ENCODE peak calls at places on chromosome 2, in eight cellular contexts. U is HFFc6, S is activated B cell treated with CpG ODN at 0.5 μM for 24 hours, D is A549, E is OCI-LY7, W is progenitor cell of endocrine pancreas, J is Calu3, V is upper lobe of right lung. C is an unnamed sample.

GRCh38 chr2:86049529-86049928 is 56.2 kb downstream of the POLR1A start:
- DNase-seq in U (no peak), S (no peak), D (no peak), E (no peak), W (no peak), J (no peak), V (no peak), C (no peak)

GRCh38 chr2:48169066-48169724 is 262.9 kb upstream of the FBXO11 start:
- DNase-seq in U (no peak), S (no peak), D (no peak), E (no peak), W (no peak), J (no peak), V (no peak), C (no peak)

GRCh38 chr2:32977228-32977758 is 30.5 kb downstream of the LTBP1 start:
- DNase-seq in U (no peak), S (no peak), D (no peak), E (no peak), W (no peak), J (peak; percentile 78), V (no peak), C (no peak)

GRCh38 chr2:12884713-12885282 is 168.1 kb downstream of the TRIB2 start:
- DNase-seq in U (peak; percentile 72), S (no peak), D (no peak), E (no peak), W (no peak), J (no peak), V (no peak), C (no peak)

GRCh38 chr2:172770887-172771286 is 35.2 kb downstream of the RAPGEF4 start:
- DNase-seq in U (no peak), S (no peak), D (no peak), E (no peak), W (no peak), J (no peak), V (no peak), C (no peak)

GRCh38 chr2:44510246-44510645 is 148.5 kb downstream of the CAMKMT start:
- DNase-seq in U (no peak), S (no peak), D (no peak), E (no peak), W (no peak), J (no peak), V (no peak), C (no peak)

GRCh38 chr2:163210430-163210918 is 371.9 kb upstream of the KCNH7 start:
- DNase-seq in U (no peak), S (no peak), D (no peak), E (no peak), W (no peak), J (no peak), V (no peak), C (no peak)

GRCh38 chr2:127932199-127932877 is 46.6 kb upstream of the AMMECR1L start:
- DNase-seq in U (peak; percentile 90), S (no peak), D (no peak), E (no peak), W (no peak), J (peak; percentile 9), V (no peak), C (no peak)

GRCh38 chr2:229921892-229922448 is at the start of gene TRIP12:
- DNase-seq in U (peak; percentile 96), S (peak; percentile 94), D (peak; percentile 87), E (peak; percentile 95), W (peak; percentile 86), J (peak; percentile 96), V (peak; percentile 95), C (peak; percentile 92)

GRCh38 chr2:229780856-229781773 is 66.8 kb upstream of the DNER start:
- DNase-seq in U (peak; percentile 55), S (no peak), D (peak; percentile 24), E (peak; percentile 53), W (no peak), J (no peak), V (no peak), C (peak; percentile 34)

GRCh38 chr2:170229125-170229524 is 51.2 kb downstream of the MYO3B start:
- DNase-seq in U (no peak), S (no peak), D (no peak), E (no peak), W (no peak), J (no peak), V (no peak), C (no peak)

GRCh38 chr2:147456729-147457128 is 388.1 kb upstream of the ACVR2A start:
- DNase-seq in U (no peak), S (no peak), D (no peak), E (no peak), W (no peak), J (no peak), V (no peak), C (no peak)

GRCh38 chr2:38074775-38075435 is 1.0 kb downstream of the CYP1B1 start:
- DNase-seq in U (no peak), S (no peak), D (no peak), E (no peak), W (peak; percentile 33), J (no peak), V (peak; percentile 75), C (peak; percentile 42)

GRCh38 chr2:38075436-38076249 is at the start of gene CYP1B1:
- DNase-seq in U (no peak), S (peak; percentile 15), D (peak; percentile 58), E (no peak), W (peak; percentile 14), J (no peak), V (peak; percentile 79), C (no peak)

GRCh38 chr2:38077431-38077769 is 1.4 kb upstream of the CYP1B1 start:
- DNase-seq in U (no peak), S (no peak), D (no peak), E (no peak), W (no peak), J (no peak), V (no peak), C (no peak)

GRCh38 chr2:38076250-38076709 is 329 bp upstream of the CYP1B1 start:
- DNase-seq in U (peak; percentile 25), S (peak; percentile 23), D (peak; percentile 75), E (no peak), W (peak; percentile 48), J (peak; percentile 83), V (peak; percentile 92), C (peak; percentile 83)

GRCh38 chr2:38076710-38077430 is 919 bp upstream of the CYP1B1 start:
- DNase-seq in U (peak; percentile 56), S (peak; percentile 26), D (peak; percentile 78), E (no peak), W (peak; percentile 51), J (peak; percentile 93), V (peak; percentile 95), C (peak; percentile 91)
- TF ChIP-seq CTCF in U (peak; percentile 60), S (no peak), D (peak; percentile 70), E (no peak), W (no peak), J (peak; percentile 62), V (peak; percentile 53), C (peak; percentile 53)

GRCh38 chr2:210092791-210093190 is 78.4 kb downstream of the KANSL1L start:
- DNase-seq in U (no peak), S (no peak), D (no peak), E (no peak), W (no peak), J (no peak), V (no peak), C (no peak)

GRCh38 chr2:210099940-210100339 is 71.3 kb downstream of the KANSL1L start:
- DNase-seq in U (no peak), S (no peak), D (no peak), E (no peak), W (no peak), J (no peak), V (no peak), C (no peak)

DNA sequence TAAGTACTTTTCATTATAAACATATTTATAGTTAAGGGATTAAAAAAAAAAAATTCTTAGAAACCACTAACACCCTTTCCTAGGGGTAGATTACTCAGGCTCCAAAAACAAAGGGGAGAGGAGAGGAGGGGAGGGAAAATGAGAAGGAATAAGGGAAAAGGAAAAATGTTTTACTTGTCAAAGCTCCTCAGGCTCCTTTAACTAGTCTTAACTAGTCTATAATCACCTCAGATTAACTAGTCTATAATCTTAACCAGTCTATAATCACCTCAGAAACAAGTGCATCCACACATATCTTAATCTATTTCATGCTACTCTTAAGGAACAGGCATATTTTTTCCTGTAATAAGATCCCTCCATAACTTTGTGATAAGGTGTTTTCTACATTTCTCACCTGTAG is 76.4 kb downstream of the KANSL1L start:
- DNase-seq in U (no peak), S (no peak), D (no peak), E (no peak), W (no peak), J (no peak), V (no peak), C (no peak)
- TF ChIP-seq CTCF in U (no peak), S (no peak), D (no peak), E (no peak), W (no peak), J (no peak), V (no peak), C (no peak)

DNA sequence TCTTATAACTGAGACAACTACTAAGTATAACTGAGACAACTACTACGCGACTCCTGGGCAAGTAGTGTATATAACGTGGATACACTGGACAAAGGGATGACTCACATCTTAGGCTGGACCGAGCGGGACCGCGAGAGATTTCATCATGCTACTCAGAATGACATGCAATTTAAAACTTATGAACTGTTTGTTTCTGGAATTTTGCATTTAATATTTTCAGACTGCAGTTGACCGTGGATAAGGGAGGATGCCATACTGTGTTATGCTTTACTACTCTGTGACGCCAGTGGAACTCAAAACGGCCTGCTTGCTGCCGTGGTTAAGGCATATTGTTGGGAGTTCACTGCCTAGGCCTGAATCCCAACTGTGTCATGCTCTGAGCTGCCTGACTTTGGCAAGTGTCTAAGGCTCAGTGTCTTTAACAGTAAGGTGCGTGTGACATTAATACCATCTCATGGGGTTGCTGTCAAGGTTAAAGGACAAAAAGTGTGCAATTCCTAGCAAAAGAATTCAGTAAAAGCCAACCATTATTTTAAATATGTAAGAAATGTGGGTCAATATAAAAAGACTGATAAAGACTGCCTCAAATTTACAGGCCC is 64.6 kb downstream of the BMP10 start:
- DNase-seq in U (no peak), S (no peak), D (no peak), E (no peak), W (no peak), J (no peak), V (no peak), C (no peak)
- TF ChIP-seq CTCF in U (no peak), S (no peak), D (no peak), E (no peak), W (no peak), J (no peak), V (no peak), C (no peak)

GRCh38 chr2:240912878-240913809 is 7.0 kb downstream of the CROCC2 start:
- DNase-seq in U (no peak), S (no peak), D (no peak), E (no peak), W (no peak), J (no peak), V (no peak), C (no peak)

GRCh38 chr2:240915526-240916335 is 9.6 kb downstream of the CROCC2 start:
- DNase-seq in U (no peak), S (no peak), D (no peak), E (no peak), W (no peak), J (no peak), V (peak; percentile 60), C (no peak)

GRCh38 chr2:240913810-240914644 is 7.9 kb downstream of the CROCC2 start:
- DNase-seq in U (no peak), S (peak; percentile 66), D (peak; percentile 53), E (peak; percentile 56), W (peak; percentile 80), J (peak; percentile 72), V (peak; percentile 81), C (peak; percentile 87)

GRCh38 chr2:240916571-240917008 is 10.5 kb downstream of the CROCC2 start:
- DNase-seq in U (peak; percentile 85), S (no peak), D (peak; percentile 79), E (no peak), W (no peak), J (peak; percentile 50), V (peak; percentile 76), C (no peak)

GRCh38 chr2:240914645-240915525 is 8.7 kb downstream of the CROCC2 start:
- DNase-seq in U (no peak), S (no peak), D (no peak), E (no peak), W (no peak), J (no peak), V (no peak), C (no peak)
- TF ChIP-seq CTCF in U (peak; percentile 65), S (peak; percentile 1), D (no peak), E (peak; percentile 65), W (no peak), J (peak; percentile 14), V (peak; percentile 3), C (no peak)

C was measured in GM13976.